ENCODE peak calls at places on chromosomes 1 and 21, in eight cellular contexts. X is kidney; C is tibial nerve; K is CD4-positive, alpha-beta T cell; N is left ventricle myocardium inferior; A is adrenal gland; R is PC-3; M is lower lobe of right lung. L is an unnamed sample.

GRCh38 chr21:45562401-45562800 is 20.2 kb upstream of the SLC19A1 start:
- DNase-seq in X (peak; percentile 40), K (no peak), R (no peak), N (no peak), C (peak; percentile 10), M (no peak), A (no peak), L (no peak)

GRCh38 chr1:39671793-39672550 is at the start of gene NT5C1A:
- DNase-seq in X (peak; percentile 76), R (no peak), C (no peak), M (no peak), N (peak; percentile 76), A (peak; percentile 54), K (peak; percentile 20), L (no peak)

GRCh38 chr1:201376464-201377374 is 761 bp downstream of the TNNT2 start:
- DNase-seq in A (no peak), M (no peak), C (no peak), K (no peak), N (no peak), X (no peak), R (peak; percentile 76), L (no peak)

GRCh38 chr1:48873944-48874343 is 97.3 kb upstream of the BEND5 start:
- DNase-seq in C (no peak), R (no peak), M (no peak), A (no peak), K (no peak), X (no peak), N (no peak), L (no peak)

GRCh38 chr21:45768011-45768740 is 124.7 kb downstream of the PCBP3 start:
- DNase-seq in N (no peak), M (no peak), X (no peak), A (no peak), R (no peak), C (no peak), K (no peak), L (no peak)

GRCh38 chr21:45385549-45386050 is 19.4 kb upstream of the COL18A1 start:
- DNase-seq in N (peak; percentile 6), M (peak; percentile 25), R (no peak), K (no peak), X (peak; percentile 70), A (peak; percentile 6), C (no peak), L (no peak)

GRCh38 chr1:43706598-43707190 is 642 bp upstream of the ST3GAL3 start:
- DNase-seq in C (no peak), M (no peak), R (peak; percentile 47), X (no peak), K (no peak), A (no peak), N (no peak), L (no peak)

GRCh38 chr1:58748625-58749198 is 35.1 kb downstream of the JUN start:
- DNase-seq in C (no peak), N (no peak), K (no peak), R (no peak), M (no peak), A (no peak), X (no peak), L (no peak)

GRCh38 chr1:62175568-62176179 is 19.0 kb upstream of the L1TD1 start:
- DNase-seq in N (no peak), C (no peak), K (peak; percentile 17), A (peak; percentile 40), R (peak; percentile 77), M (no peak), X (no peak), L (no peak)

GRCh38 chr1:121443131-121443530 is 258.4 kb downstream of the SRGAP2C start:
- DNase-seq in C (no peak), R (peak; percentile 88), A (no peak), K (no peak), M (no peak), X (no peak), N (no peak), L (no peak)

GRCh38 chr1:147669475-147670318 is 627 bp downstream of the ACP6 start:
- DNase-seq in K (peak; percentile 30), N (peak; percentile 26), M (peak; percentile 70), A (peak; percentile 48), C (peak; percentile 18), R (peak; percentile 83), X (peak; percentile 81), L (peak; percentile 36)

GRCh38 chr1:95040032-95040525 is 32.7 kb downstream of the ALG14 start:
- DNase-seq in K (no peak), N (no peak), C (no peak), A (no peak), M (no peak), X (no peak), R (peak; percentile 64), L (no peak)

GRCh38 chr1:213448360-213448759 is 397.3 kb downstream of the RPS6KC1 start:
- DNase-seq in R (no peak), M (no peak), X (peak; percentile 60), N (no peak), K (no peak), A (no peak), C (no peak), L (no peak)

DNA sequence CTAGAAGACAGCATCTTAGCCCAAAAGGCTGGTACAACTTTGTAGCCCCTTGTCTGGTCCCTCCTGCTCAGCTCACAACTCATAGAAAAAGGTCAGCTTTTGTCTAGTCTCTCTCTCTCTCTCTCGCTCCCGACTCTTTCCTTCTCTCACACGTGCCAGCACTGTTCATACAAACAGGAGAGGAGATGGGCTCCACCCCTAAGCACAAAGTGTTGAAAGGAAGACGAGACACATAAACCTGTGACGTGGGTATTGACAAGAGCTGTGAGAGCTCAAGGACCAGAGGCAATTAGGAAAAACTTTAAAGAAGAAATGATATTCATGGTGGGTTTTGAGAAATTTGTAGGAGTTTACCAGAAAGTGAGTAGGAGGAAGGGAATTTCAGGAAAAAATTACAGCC is 23.6 kb upstream of the KCNC4 start:
- DNase-seq in A (no peak), X (no peak), N (no peak), K (no peak), C (no peak), M (no peak), R (no peak), L (no peak)
- H3K27ac ChIP-seq in A (no peak overlapping the region), X (no peak overlapping the region), N (peak overlapping the region; percentile 76), K (no peak overlapping the region), C (no peak overlapping the region), M (no peak overlapping the region), R (no peak overlapping the region), L (no peak overlapping the region)

GRCh38 chr1:204398197-204399125 is 13.2 kb downstream of the PPP1R15B start:
- DNase-seq in M (peak; percentile 75), A (peak; percentile 65), X (peak; percentile 84), R (peak; percentile 100), N (no peak), K (peak; percentile 33), C (no peak), L (no peak)
- H3K27ac ChIP-seq in M (peak overlapping the region; percentile 55), A (no peak overlapping the region), X (no peak overlapping the region), R (no peak overlapping the region), N (no peak overlapping the region), K (peak overlapping the region; percentile 18), C (no peak overlapping the region), L (no peak overlapping the region)

GRCh38 chr1:234551032-234551378 is 59.0 kb downstream of the IRF2BP2 start:
- DNase-seq in M (no peak), N (no peak), C (no peak), K (no peak), X (no peak), A (no peak), R (no peak), L (no peak)
- H3K27ac ChIP-seq in M (no peak overlapping the region), N (no peak overlapping the region), C (no peak overlapping the region), K (no peak overlapping the region), X (no peak overlapping the region), A (no peak overlapping the region), R (no peak overlapping the region), L (peak overlapping the region; percentile 96)

GRCh38 chr1:203304919-203305808 is at the start of gene BTG2:
- DNase-seq in X (peak; percentile 97), C (peak; percentile 89), R (peak; percentile 85), K (peak; percentile 88), M (peak; percentile 96), A (peak; percentile 96), N (peak; percentile 95), L (peak; percentile 82)
- H3K27ac ChIP-seq in X (peak within 1 kb of the TSS; percentile 99), C (peak within 1 kb of the TSS; percentile 97), R (no peak within 1 kb of the TSS), K (peak within 1 kb of the TSS; percentile 98), M (peak within 1 kb of the TSS; percentile 99), A (peak within 1 kb of the TSS; percentile 98), N (peak within 1 kb of the TSS; percentile 99), L (peak within 1 kb of the TSS; percentile 98)

DNA sequence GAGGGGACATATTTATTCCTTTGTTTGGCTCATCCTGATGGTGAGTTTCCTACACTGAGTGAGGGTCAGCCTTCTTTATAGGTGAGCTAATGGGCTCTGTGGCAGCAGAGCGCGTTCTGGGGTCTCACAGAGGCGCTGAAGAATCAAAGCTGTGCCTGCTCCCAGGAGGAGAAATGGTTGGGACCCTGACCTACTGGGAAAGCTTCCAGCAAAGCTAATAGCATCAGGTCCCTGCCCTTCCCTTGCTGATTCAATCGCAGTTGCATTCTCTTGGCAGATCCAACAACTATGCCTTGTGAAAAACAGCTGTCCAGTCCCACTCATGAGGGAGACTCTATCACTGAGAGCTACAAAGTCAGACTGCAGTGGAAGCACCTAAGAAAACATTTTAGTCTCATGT is 43.1 kb upstream of the PBX1 start:
- DNase-seq in N (no peak), X (no peak), K (no peak), M (no peak), R (no peak), A (peak; percentile 45), C (no peak), L (no peak)
- H3K27ac ChIP-seq in N (no peak overlapping the region), X (no peak overlapping the region), K (no peak overlapping the region), M (no peak overlapping the region), R (no peak overlapping the region), A (no peak overlapping the region), C (no peak overlapping the region), L (no peak overlapping the region)

L was measured in caudate nucleus.